ENCODE peak calls at places on chromosomes 6 and 20, in nine cellular contexts. One of them, this sample, is unnamed.
A peak's percentile ranks its signal among the peaks of the same experiment; 100 is the strongest.

GRCh38 chr20:34472246-34472925 is 43.8 kb upstream of the DYNLRB1 start:
- DNase-seq in endothelial cell: no peak
- DNase-seq in SHP77: no peak
- DNase-seq in T-helper 2 cell: no peak
- DNase-seq in mucosa of gallbladder: no peak
- DNase-seq in activated effector memory CD4-positive, alpha-beta T cell treated with Interleukin-2 at 50 U/mL for 16 hours: no peak
- DNase-seq in activated CD4-positive, alpha-beta T cell treated with anti-CD3 and anti-CD28 coated beads for 1 hour: no peak
- DNase-seq in stromal cell of bone marrow: peak; percentile 45
- DNase-seq in activated gamma-delta T cell treated with anti-CD3 and anti-CD28 coated beads, Interleukin-2, amount 50 U/mL, for 16 hours: no peak
- DNase-seq in this sample: no peak

GRCh38 chr6:116847234-116847633 is 18.4 kb upstream of the GPRC6A start:
- DNase-seq in endothelial cell: no peak
- DNase-seq in SHP77: peak; percentile 25
- DNase-seq in T-helper 2 cell: no peak
- DNase-seq in mucosa of gallbladder: no peak
- DNase-seq in activated effector memory CD4-positive, alpha-beta T cell treated with Interleukin-2 at 50 U/mL for 16 hours: no peak
- DNase-seq in activated CD4-positive, alpha-beta T cell treated with anti-CD3 and anti-CD28 coated beads for 1 hour: no peak
- DNase-seq in stromal cell of bone marrow: peak; percentile 18
- DNase-seq in activated gamma-delta T cell treated with anti-CD3 and anti-CD28 coated beads, Interleukin-2, amount 50 U/mL, for 16 hours: no peak
- DNase-seq in this sample: no peak

GRCh38 chr6:131281471-131282270 is 146.4 kb downstream of the AKAP7 start:
- DNase-seq in endothelial cell: peak; percentile 60
- DNase-seq in SHP77: no peak
- DNase-seq in T-helper 2 cell: peak; percentile 51
- DNase-seq in mucosa of gallbladder: peak; percentile 68
- DNase-seq in activated effector memory CD4-positive, alpha-beta T cell treated with Interleukin-2 at 50 U/mL for 16 hours: peak; percentile 68
- DNase-seq in activated CD4-positive, alpha-beta T cell treated with anti-CD3 and anti-CD28 coated beads for 1 hour: peak; percentile 46
- DNase-seq in stromal cell of bone marrow: no peak
- DNase-seq in activated gamma-delta T cell treated with anti-CD3 and anti-CD28 coated beads, Interleukin-2, amount 50 U/mL, for 16 hours: peak; percentile 24
- DNase-seq in this sample: peak; percentile 40

GRCh38 chr6:17885079-17885478 is 102.4 kb downstream of the KIF13A start:
- DNase-seq in endothelial cell: no peak
- DNase-seq in SHP77: no peak
- DNase-seq in T-helper 2 cell: no peak
- DNase-seq in mucosa of gallbladder: no peak
- DNase-seq in activated effector memory CD4-positive, alpha-beta T cell treated with Interleukin-2 at 50 U/mL for 16 hours: no peak
- DNase-seq in activated CD4-positive, alpha-beta T cell treated with anti-CD3 and anti-CD28 coated beads for 1 hour: no peak
- DNase-seq in stromal cell of bone marrow: no peak
- DNase-seq in activated gamma-delta T cell treated with anti-CD3 and anti-CD28 coated beads, Interleukin-2, amount 50 U/mL, for 16 hours: no peak
- DNase-seq in this sample: no peak

GRCh38 chr20:22288957-22289356 is 295.4 kb downstream of the FOXA2 start:
- DNase-seq in endothelial cell: no peak
- DNase-seq in SHP77: no peak
- DNase-seq in T-helper 2 cell: no peak
- DNase-seq in mucosa of gallbladder: no peak
- DNase-seq in activated effector memory CD4-positive, alpha-beta T cell treated with Interleukin-2 at 50 U/mL for 16 hours: no peak
- DNase-seq in activated CD4-positive, alpha-beta T cell treated with anti-CD3 and anti-CD28 coated beads for 1 hour: no peak
- DNase-seq in stromal cell of bone marrow: no peak
- DNase-seq in activated gamma-delta T cell treated with anti-CD3 and anti-CD28 coated beads, Interleukin-2, amount 50 U/mL, for 16 hours: no peak
- DNase-seq in this sample: no peak

GRCh38 chr6:127878115-127878514 is 22.7 kb downstream of the THEMIS start:
- DNase-seq in endothelial cell: no peak
- DNase-seq in SHP77: no peak
- DNase-seq in T-helper 2 cell: no peak
- DNase-seq in mucosa of gallbladder: no peak
- DNase-seq in activated effector memory CD4-positive, alpha-beta T cell treated with Interleukin-2 at 50 U/mL for 16 hours: no peak
- DNase-seq in activated CD4-positive, alpha-beta T cell treated with anti-CD3 and anti-CD28 coated beads for 1 hour: no peak
- DNase-seq in stromal cell of bone marrow: no peak
- DNase-seq in activated gamma-delta T cell treated with anti-CD3 and anti-CD28 coated beads, Interleukin-2, amount 50 U/mL, for 16 hours: no peak
- DNase-seq in this sample: no peak

GRCh38 chr6:106910999-106911949 is 63.3 kb downstream of the CD24 start:
- DNase-seq in endothelial cell: peak; percentile 8
- DNase-seq in SHP77: peak; percentile 75
- DNase-seq in T-helper 2 cell: no peak
- DNase-seq in mucosa of gallbladder: no peak
- DNase-seq in activated effector memory CD4-positive, alpha-beta T cell treated with Interleukin-2 at 50 U/mL for 16 hours: no peak
- DNase-seq in activated CD4-positive, alpha-beta T cell treated with anti-CD3 and anti-CD28 coated beads for 1 hour: no peak
- DNase-seq in stromal cell of bone marrow: no peak
- DNase-seq in activated gamma-delta T cell treated with anti-CD3 and anti-CD28 coated beads, Interleukin-2, amount 50 U/mL, for 16 hours: no peak
- DNase-seq in this sample: no peak

GRCh38 chr6:55495277-55495676 is 83.7 kb downstream of the HMGCLL1 start:
- DNase-seq in endothelial cell: no peak
- DNase-seq in SHP77: no peak
- DNase-seq in T-helper 2 cell: no peak
- DNase-seq in mucosa of gallbladder: no peak
- DNase-seq in activated effector memory CD4-positive, alpha-beta T cell treated with Interleukin-2 at 50 U/mL for 16 hours: no peak
- DNase-seq in activated CD4-positive, alpha-beta T cell treated with anti-CD3 and anti-CD28 coated beads for 1 hour: no peak
- DNase-seq in stromal cell of bone marrow: no peak
- DNase-seq in activated gamma-delta T cell treated with anti-CD3 and anti-CD28 coated beads, Interleukin-2, amount 50 U/mL, for 16 hours: no peak
- DNase-seq in this sample: no peak

GRCh38 chr6:105458552-105458951 is 55.7 kb upstream of the PREP start:
- DNase-seq in endothelial cell: no peak
- DNase-seq in SHP77: no peak
- DNase-seq in T-helper 2 cell: peak; percentile 28
- DNase-seq in mucosa of gallbladder: no peak
- DNase-seq in activated effector memory CD4-positive, alpha-beta T cell treated with Interleukin-2 at 50 U/mL for 16 hours: no peak
- DNase-seq in activated CD4-positive, alpha-beta T cell treated with anti-CD3 and anti-CD28 coated beads for 1 hour: no peak
- DNase-seq in stromal cell of bone marrow: no peak
- DNase-seq in activated gamma-delta T cell treated with anti-CD3 and anti-CD28 coated beads, Interleukin-2, amount 50 U/mL, for 16 hours: no peak
- DNase-seq in this sample: no peak

GRCh38 chr20:2293971-2294370 is 1.8 kb upstream of the TGM3 start:
- DNase-seq in endothelial cell: no peak
- DNase-seq in SHP77: no peak
- DNase-seq in T-helper 2 cell: no peak
- DNase-seq in mucosa of gallbladder: no peak
- DNase-seq in activated effector memory CD4-positive, alpha-beta T cell treated with Interleukin-2 at 50 U/mL for 16 hours: no peak
- DNase-seq in activated CD4-positive, alpha-beta T cell treated with anti-CD3 and anti-CD28 coated beads for 1 hour: no peak
- DNase-seq in stromal cell of bone marrow: no peak
- DNase-seq in activated gamma-delta T cell treated with anti-CD3 and anti-CD28 coated beads, Interleukin-2, amount 50 U/mL, for 16 hours: no peak
- DNase-seq in this sample: no peak

GRCh38 chr6:157644043-157644810 is 178.8 kb upstream of the SNX9 start:
- DNase-seq in endothelial cell: no peak
- DNase-seq in SHP77: no peak
- DNase-seq in T-helper 2 cell: no peak
- DNase-seq in mucosa of gallbladder: no peak
- DNase-seq in activated effector memory CD4-positive, alpha-beta T cell treated with Interleukin-2 at 50 U/mL for 16 hours: no peak
- DNase-seq in activated CD4-positive, alpha-beta T cell treated with anti-CD3 and anti-CD28 coated beads for 1 hour: peak; percentile 25
- DNase-seq in stromal cell of bone marrow: no peak
- DNase-seq in activated gamma-delta T cell treated with anti-CD3 and anti-CD28 coated beads, Interleukin-2, amount 50 U/mL, for 16 hours: no peak
- DNase-seq in this sample: no peak

GRCh38 chr6:168293641-168294530 is 25.7 kb downstream of the DACT2 start:
- DNase-seq in endothelial cell: no peak
- DNase-seq in SHP77: no peak
- DNase-seq in T-helper 2 cell: no peak
- DNase-seq in mucosa of gallbladder: no peak
- DNase-seq in activated effector memory CD4-positive, alpha-beta T cell treated with Interleukin-2 at 50 U/mL for 16 hours: no peak
- DNase-seq in activated CD4-positive, alpha-beta T cell treated with anti-CD3 and anti-CD28 coated beads for 1 hour: no peak
- DNase-seq in stromal cell of bone marrow: no peak
- DNase-seq in activated gamma-delta T cell treated with anti-CD3 and anti-CD28 coated beads, Interleukin-2, amount 50 U/mL, for 16 hours: no peak
- DNase-seq in this sample: no peak

GRCh38 chr6:109351231-109352132 is 30.8 kb downstream of the CD164 start:
- DNase-seq in endothelial cell: no peak
- DNase-seq in SHP77: no peak
- DNase-seq in T-helper 2 cell: no peak
- DNase-seq in mucosa of gallbladder: peak; percentile 50
- DNase-seq in activated effector memory CD4-positive, alpha-beta T cell treated with Interleukin-2 at 50 U/mL for 16 hours: no peak
- DNase-seq in activated CD4-positive, alpha-beta T cell treated with anti-CD3 and anti-CD28 coated beads for 1 hour: no peak
- DNase-seq in stromal cell of bone marrow: peak; percentile 29
- DNase-seq in activated gamma-delta T cell treated with anti-CD3 and anti-CD28 coated beads, Interleukin-2, amount 50 U/mL, for 16 hours: no peak
- DNase-seq in this sample: no peak

GRCh38 chr20:57346477-57346876 is 4.6 kb upstream of the RAE1 start:
- DNase-seq in endothelial cell: peak; percentile 82
- DNase-seq in SHP77: peak; percentile 75
- DNase-seq in T-helper 2 cell: peak; percentile 18
- DNase-seq in mucosa of gallbladder: peak; percentile 75
- DNase-seq in activated effector memory CD4-positive, alpha-beta T cell treated with Interleukin-2 at 50 U/mL for 16 hours: peak; percentile 35
- DNase-seq in activated CD4-positive, alpha-beta T cell treated with anti-CD3 and anti-CD28 coated beads for 1 hour: peak; percentile 41
- DNase-seq in stromal cell of bone marrow: peak; percentile 73
- DNase-seq in activated gamma-delta T cell treated with anti-CD3 and anti-CD28 coated beads, Interleukin-2, amount 50 U/mL, for 16 hours: peak; percentile 40
- DNase-seq in this sample: peak; percentile 55

GRCh38 chr6:155100087-155100486 is 105.0 kb downstream of the TIAM2 start:
- DNase-seq in endothelial cell: no peak
- DNase-seq in SHP77: peak; percentile 85
- DNase-seq in T-helper 2 cell: no peak
- DNase-seq in mucosa of gallbladder: no peak
- DNase-seq in activated effector memory CD4-positive, alpha-beta T cell treated with Interleukin-2 at 50 U/mL for 16 hours: no peak
- DNase-seq in activated CD4-positive, alpha-beta T cell treated with anti-CD3 and anti-CD28 coated beads for 1 hour: no peak
- DNase-seq in stromal cell of bone marrow: no peak
- DNase-seq in activated gamma-delta T cell treated with anti-CD3 and anti-CD28 coated beads, Interleukin-2, amount 50 U/mL, for 16 hours: no peak
- DNase-seq in this sample: no peak